ENCODE peak calls at places on chromosomes 13 and 19, in seven cellular contexts. N is NT2/D1; A is cardiac muscle cell; I is AG10803; U is iris pigment epithelial cell; W is CD8-positive, alpha-beta T cell; B is progenitor cell of endocrine pancreas. O is an unnamed sample.

GRCh38 chr19:43596842-43597461 is 557 bp downstream of the ZNF576 start:
- DNase-seq in N (no peak), A (no peak), I (no peak), U (peak; percentile 19), W (no peak), B (no peak), O (no peak)

GRCh38 chr19:34173145-34173956 is 1.0 kb downstream of the LSM14A start:
- DNase-seq in N (peak; percentile 28), A (peak; percentile 51), I (peak; percentile 64), U (peak; percentile 62), W (no peak), B (peak; percentile 18), O (peak; percentile 8)

GRCh38 chr13:61954092-61954491 is 538.4 kb upstream of the PCDH20 start:
- DNase-seq in N (peak; percentile 27), A (peak; percentile 52), I (no peak), U (peak; percentile 6), W (no peak), B (no peak), O (no peak)

GRCh38 chr13:112693831-112694497 is 4.1 kb downstream of the ATP11A start:
- DNase-seq in N (no peak), A (no peak), I (peak; percentile 83), U (peak; percentile 89), W (no peak), B (no peak), O (no peak)

GRCh38 chr19:13208964-13209796 is 59.0 kb downstream of the IER2 start:
- DNase-seq in N (no peak), A (no peak), I (no peak), U (no peak), W (no peak), B (no peak), O (no peak)

GRCh38 chr13:45207319-45207718 is 6.5 kb upstream of the KCTD4 start:
- DNase-seq in N (no peak), A (no peak), I (no peak), U (peak; percentile 49), W (no peak), B (no peak), O (no peak)

GRCh38 chr19:16702123-16702522 is 17.5 kb upstream of the NWD1 start:
- DNase-seq in N (no peak), A (peak; percentile 1), I (peak; percentile 81), U (peak; percentile 66), W (no peak), B (no peak), O (no peak)

GRCh38 chr13:61149333-61149730 is 266.3 kb downstream of the PCDH20 start:
- DNase-seq in N (no peak), A (no peak), I (no peak), U (no peak), W (no peak), B (no peak), O (no peak)

GRCh38 chr19:8973501-8974091 is 36.6 kb downstream of the MUC16 start:
- DNase-seq in N (peak; percentile 28), A (peak; percentile 7), I (no peak), U (peak; percentile 11), W (no peak), B (no peak), O (no peak)

GRCh38 chr19:1768248-1768647 is 14.9 kb downstream of the ONECUT3 start:
- DNase-seq in N (peak; percentile 49), A (peak; percentile 53), I (no peak), U (no peak), W (no peak), B (peak; percentile 54), O (no peak)

GRCh38 chr13:23799945-23800344 is 89.3 kb downstream of the MIPEP start:
- DNase-seq in N (no peak), A (no peak), I (peak; percentile 36), U (peak; percentile 31), W (no peak), B (no peak), O (no peak)

GRCh38 chr19:3577741-3578344 is 5.1 kb downstream of the HMG20B start:
- DNase-seq in N (no peak), A (no peak), I (no peak), U (no peak), W (no peak), B (no peak), O (no peak)

GRCh38 chr13:113816925-113817859 is 46.7 kb downstream of the GAS6 start:
- DNase-seq in N (peak; percentile 77), A (peak; percentile 90), I (peak; percentile 98), U (peak; percentile 83), W (peak; percentile 81), B (peak; percentile 85), O (no peak)

GRCh38 chr13:75445717-75446529 is 36.0 kb downstream of the TBC1D4 start:
- DNase-seq in N (no peak), A (no peak), I (peak; percentile 52), U (peak; percentile 68), W (no peak), B (no peak), O (no peak)

GRCh38 chr13:52686381-52686780 is 33.7 kb downstream of the SUGT1 start:
- DNase-seq in N (no peak), A (no peak), I (no peak), U (peak; percentile 28), W (no peak), B (no peak), O (no peak)

GRCh38 chr13:113625965-113626661 is 31.9 kb downstream of the ATP4B start:
- DNase-seq in N (no peak), A (no peak), I (peak; percentile 74), U (peak; percentile 62), W (no peak), B (no peak), O (no peak)